ENCODE peak calls at places on chromosomes 13 and 19, in five cellular contexts. J is K562, Z is A549, B is HCT116, D is heart left ventricle. Y is an unnamed sample. For H3K4me1, the result is how much of the 10 kb centered on the place peaks cover.

GRCh38 chr13:29733069-29733700 is 117.2 kb downstream of the UBL3 start:
- ATAC-seq in J (no peak), D (no peak), B (no peak), Z (no peak), Y (no peak)

GRCh38 chr13:24271231-24271610 is 38.2 kb upstream of the C1QTNF9 start:
- ATAC-seq in J (no peak), Z (no peak), D (no peak), B (no peak), Y (no peak)

GRCh38 chr13:110817143-110817542 is 97.7 kb downstream of the ANKRD10 start:
- ATAC-seq in Z (no peak), D (no peak), J (no peak), B (no peak), Y (no peak)

GRCh38 chr19:10968527-10969081 is 7.8 kb downstream of the SMARCA4 start:
- ATAC-seq in J (no peak), D (no peak), B (peak), Z (no peak), Y (no peak)

GRCh38 chr13:48175200-48175599 is 57.8 kb upstream of the ITM2B start:
- ATAC-seq in Z (no peak), D (no peak), B (no peak), J (no peak), Y (no peak)

GRCh38 chr13:73703606-73704005 is 430.6 kb downstream of the KLF12 start:
- ATAC-seq in Z (no peak), B (no peak), J (no peak), D (no peak), Y (no peak)

GRCh38 chr13:33251131-33251629 is 34.4 kb downstream of the STARD13 start:
- ATAC-seq in Z (peak), B (peak), J (no peak), D (no peak), Y (peak)

GRCh38 chr13:89900104-89900760 is 1447.3 kb upstream of the MIR17HG start:
- ATAC-seq in D (no peak), Z (no peak), J (no peak), B (no peak), Y (no peak)

GRCh38 chr19:46723023-46723461 is 6.1 kb upstream of the PRKD2 start:
- ATAC-seq in Z (no peak), D (no peak), B (no peak), J (no peak), Y (no peak)

GRCh38 chr13:32116210-32116609 is 84.6 kb downstream of the FRY start:
- ATAC-seq in J (no peak), D (no peak), B (no peak), Z (no peak), Y (no peak)

GRCh38 chr13:28707629-28708427 is 10.9 kb downstream of the SLC46A3 start:
- ATAC-seq in D (no peak), J (peak), B (no peak), Z (no peak), Y (no peak)

GRCh38 chr13:101640797-101641400 is 188.4 kb downstream of the ITGBL1 start:
- ATAC-seq in D (no peak), J (no peak), B (no peak), Z (peak), Y (no peak)

GRCh38 chr19:17202249-17202648 is 12.9 kb upstream of the USE1 start:
- ATAC-seq in D (no peak), Z (peak), B (peak), J (no peak), Y (no peak)

GRCh38 chr13:65597839-65598818 is 1632.0 kb downstream of the PCDH9 start:
- ATAC-seq in B (no peak), D (no peak), J (no peak), Z (peak), Y (peak)

GRCh38 chr13:93534181-93534700 is 307.6 kb downstream of the GPC6 start:
- ATAC-seq in B (no peak), D (no peak), J (no peak), Z (no peak), Y (no peak)

GRCh38 chr13:27281420-27281819 is 10.8 kb downstream of the RASL11A start:
- ATAC-seq in B (no peak), J (no peak), D (no peak), Z (peak), Y (no peak)

GRCh38 chr19:32708457-32708856 is 11.1 kb upstream of the TDRD12 start:
- ATAC-seq in J (peak), B (no peak), Z (peak), D (no peak), Y (no peak)

GRCh38 chr19:44925114-44925891 is 10.9 kb downstream of the APOC1 start:
- ATAC-seq in D (no peak), Z (no peak), B (no peak), J (no peak), Y (peak)

GRCh38 chr13:24680921-24681585 is 845 bp downstream of the ATP12A start:
- ATAC-seq in B (no peak), Z (no peak), J (no peak), D (no peak), Y (no peak)

GRCh38 chr19:1237754-1238372 is at the start of gene CBARP:
- ATAC-seq in Z (no peak), J (peak), D (no peak), B (peak), Y (peak)

GRCh38 chr13:30907167-30907761 is 1.2 kb downstream of the MEDAG start:
- ATAC-seq in J (no peak), B (no peak), Z (no peak), D (peak), Y (no peak)
- TF ChIP-seq CTCF in J (no peak), B (no peak), Z (no peak), D (no peak), Y (no peak)

GRCh38 chr19:12797141-12797587 is 4.4 kb downstream of the PRDX2 start:
- ATAC-seq in D (no peak), B (no peak), Z (no peak), J (no peak), Y (no peak)

GRCh38 chr19:12793290-12794195 is 2.3 kb downstream of the JUNB start:
- ATAC-seq in J (peak), D (peak), Z (peak), B (peak), Y (peak)

GRCh38 chr19:12794936-12795335 is 3.6 kb downstream of the JUNB start:
- ATAC-seq in D (no peak), J (no peak), B (no peak), Z (no peak), Y (no peak)

GRCh38 chr19:12794196-12794921 is 3.1 kb downstream of the JUNB start:
- ATAC-seq in Z (no peak), J (no peak), D (no peak), B (no peak), Y (no peak)

GRCh38 chr19:12796146-12797071 is 5.1 kb downstream of the JUNB start:
- ATAC-seq in J (peak), B (peak), Z (peak), D (peak), Y (peak)
- TF ChIP-seq POLR2A in J (peak), B (peak), Z (no peak), D (no peak), Y (no peak)

DNA sequence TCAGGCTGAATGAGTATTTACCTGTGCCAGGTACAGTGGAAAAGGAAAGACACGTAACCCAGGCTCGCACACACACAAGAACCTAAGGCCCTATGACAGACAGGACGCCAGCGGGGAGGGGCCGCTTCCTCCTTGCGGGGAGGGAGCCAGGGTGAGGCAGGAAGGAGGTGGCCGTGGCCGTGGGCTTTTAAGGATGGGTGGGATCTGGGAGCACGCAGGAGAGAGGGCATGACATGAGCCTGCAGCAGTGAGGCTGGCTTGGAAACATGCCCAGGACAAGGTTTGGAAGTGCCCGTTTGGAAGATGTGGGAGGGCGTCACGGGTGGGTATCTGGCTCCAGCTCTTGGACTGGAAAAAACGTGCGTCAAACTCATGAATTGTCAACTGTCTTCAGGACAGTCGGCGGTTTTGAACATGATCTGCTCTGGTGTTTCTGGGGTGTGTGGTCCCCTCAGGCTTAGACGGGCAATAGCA is 20.1 kb downstream of the SH3GL1 start:
- ATAC-seq in Z (no peak), B (no peak), J (no peak), D (peak), Y (peak)
- H3K4me1 ChIP-seq in Z (under half), B (half or more), J (half or more), D (under half), Y (half or more)

GRCh38 chr13:91308299-91308698 is 39.2 kb upstream of the MIR17HG start:
- ATAC-seq in B (peak), J (no peak), D (no peak), Z (no peak), Y (no peak)
- TF ChIP-seq CTCF in B (no peak), J (no peak), D (no peak), Z (no peak), Y (no peak)

GRCh38 chr19:58392945-58393724 is 2.3 kb upstream of the RNF225 start:
- ATAC-seq in D (no peak), J (no peak), Z (no peak), B (no peak), Y (no peak)
- TF ChIP-seq POLR2A in D (no peak), J (peak), Z (no peak), B (no peak), Y (no peak)